ENCODE peak calls at places on chromosomes 6 and 20, in seven cellular contexts. R is transverse colon, D is heart right ventricle, A is omental fat pad, O is tibial artery, Q is endothelial cell, I is cardiac fibroblast. G is an unnamed sample.

GRCh38 chr20:2771631-2772080 is 28.8 kb downstream of the CPXM1 start:
- DNase-seq in R (no peak), D (no peak), A (no peak), O (no peak), Q (no peak), I (peak), G (no peak)

GRCh38 chr6:127015858-127016257 is 102.6 kb upstream of the RSPO3 start:
- DNase-seq in R (no peak), D (no peak), A (no peak), O (no peak), Q (no peak), I (no peak), G (no peak)

GRCh38 chr6:148530394-148530923 is 187.8 kb downstream of the SASH1 start:
- DNase-seq in R (no peak), D (no peak), A (no peak), O (no peak), Q (no peak), I (peak), G (peak)

GRCh38 chr20:5511930-5512329 is 195.2 kb upstream of the PROKR2 start:
- DNase-seq in R (no peak), D (no peak), A (no peak), O (no peak), Q (no peak), I (no peak), G (no peak)

GRCh38 chr6:15796844-15797243 is 134.0 kb upstream of the DTNBP1 start:
- DNase-seq in R (no peak), D (no peak), A (no peak), O (no peak), Q (no peak), I (no peak), G (no peak)

GRCh38 chr6:7313505-7314165 is 636 bp upstream of the SSR1 start:
- DNase-seq in R (no peak), D (no peak), A (no peak), O (no peak), Q (no peak), I (no peak), G (no peak)

GRCh38 chr6:108452725-108453195 is 108.0 kb upstream of the FOXO3 start:
- DNase-seq in R (no peak), D (no peak), A (no peak), O (no peak), Q (peak), I (peak), G (no peak)

GRCh38 chr6:72622094-72622540 is 253 bp downstream of the KCNQ5 start:
- DNase-seq in R (peak), D (peak), A (no peak), O (peak), Q (peak), I (peak), G (peak)

GRCh38 chr6:33828452-33828763 is 24.6 kb upstream of the MLN start:
- DNase-seq in R (no peak), D (no peak), A (no peak), O (no peak), Q (no peak), I (no peak), G (no peak)

GRCh38 chr20:23235173-23236027 is 115.2 kb upstream of the NXT1 start:
- DNase-seq in R (peak), D (peak), A (no peak), O (peak), Q (peak), I (peak), G (no peak)

GRCh38 chr6:27565839-27566779 is 93.2 kb upstream of the ZNF184 start:
- DNase-seq in R (no peak), D (no peak), A (no peak), O (no peak), Q (no peak), I (no peak), G (no peak)

GRCh38 chr20:1800777-1801176 is 94.4 kb upstream of the SIRPA start:
- DNase-seq in R (no peak), D (no peak), A (no peak), O (no peak), Q (no peak), I (peak), G (no peak)

GRCh38 chr6:18359237-18359885 is 27.8 kb upstream of the RNF144B start:
- DNase-seq in R (no peak), D (no peak), A (no peak), O (no peak), Q (no peak), I (no peak), G (no peak)

GRCh38 chr6:77620290-77620882 is 32.5 kb upstream of the MEI4 start:
- DNase-seq in R (no peak), D (no peak), A (no peak), O (no peak), Q (peak), I (peak), G (no peak)

GRCh38 chr6:11054722-11055121 is 10.6 kb upstream of the ELOVL2 start:
- DNase-seq in R (no peak), D (no peak), A (no peak), O (no peak), Q (no peak), I (peak), G (no peak)

GRCh38 chr6:100593522-100593921 is 128.8 kb upstream of the SIM1 start:
- DNase-seq in R (no peak), D (no peak), A (no peak), O (no peak), Q (no peak), I (no peak), G (no peak)

GRCh38 chr20:56955673-56956072 is 310.8 kb downstream of the BMP7 start:
- DNase-seq in R (no peak), D (no peak), A (no peak), O (no peak), Q (no peak), I (no peak), G (no peak)

GRCh38 chr20:36352843-36353553 is 46.9 kb downstream of the DLGAP4 start:
- DNase-seq in R (no peak), D (no peak), A (no peak), O (no peak), Q (no peak), I (no peak), G (no peak)

GRCh38 chr6:86030875-86031274 is 388.2 kb upstream of the SYNCRIP start:
- DNase-seq in R (no peak), D (no peak), A (no peak), O (no peak), Q (no peak), I (no peak), G (no peak)

GRCh38 chr20:32354592-32355416 is 3.3 kb upstream of the ASXL1 start:
- DNase-seq in R (no peak), D (no peak), A (no peak), O (no peak), Q (no peak), I (peak), G (no peak)

GRCh38 chr6:135226537-135226936 is 45.4 kb downstream of the MYB start:
- DNase-seq in R (no peak), D (no peak), A (no peak), O (no peak), Q (no peak), I (no peak), G (no peak)

GRCh38 chr6:113352029-113352801 is 504.9 kb upstream of the MARCKS start:
- DNase-seq in R (peak), D (no peak), A (no peak), O (no peak), Q (no peak), I (peak), G (no peak)

GRCh38 chr20:32893878-32894483 is 35.3 kb downstream of the EFCAB8 start:
- DNase-seq in R (no peak), D (peak), A (no peak), O (no peak), Q (peak), I (peak), G (no peak)

GRCh38 chr6:111338843-111339242 is 144.2 kb downstream of the REV3L start:
- DNase-seq in R (no peak), D (no peak), A (no peak), O (no peak), Q (no peak), I (no peak), G (no peak)

GRCh38 chr20:37161830-37162549 is 17.1 kb upstream of the RPN2 start:
- DNase-seq in R (no peak), D (no peak), A (no peak), O (no peak), Q (no peak), I (no peak), G (no peak)

GRCh38 chr20:57251344-57251743 is 15.1 kb downstream of the BMP7 start:
- DNase-seq in R (no peak), D (no peak), A (no peak), O (no peak), Q (no peak), I (no peak), G (no peak)

GRCh38 chr6:131084982-131085381 is 21.9 kb upstream of the EPB41L2 start:
- DNase-seq in R (no peak), D (no peak), A (no peak), O (no peak), Q (no peak), I (no peak), G (no peak)
- TF ChIP-seq CTCF in R (no peak), D (no peak), A (no peak), O (no peak), Q (no peak), I (no peak), G (no peak)

GRCh38 chr6:120056085-120056484 is 706.5 kb upstream of the MAN1A1 start:
- DNase-seq in R (no peak), D (no peak), A (no peak), O (no peak), Q (no peak), I (peak), G (no peak)
- TF ChIP-seq CTCF in R (peak), D (peak), A (no peak), O (no peak), Q (peak), I (peak), G (no peak)

DNA sequence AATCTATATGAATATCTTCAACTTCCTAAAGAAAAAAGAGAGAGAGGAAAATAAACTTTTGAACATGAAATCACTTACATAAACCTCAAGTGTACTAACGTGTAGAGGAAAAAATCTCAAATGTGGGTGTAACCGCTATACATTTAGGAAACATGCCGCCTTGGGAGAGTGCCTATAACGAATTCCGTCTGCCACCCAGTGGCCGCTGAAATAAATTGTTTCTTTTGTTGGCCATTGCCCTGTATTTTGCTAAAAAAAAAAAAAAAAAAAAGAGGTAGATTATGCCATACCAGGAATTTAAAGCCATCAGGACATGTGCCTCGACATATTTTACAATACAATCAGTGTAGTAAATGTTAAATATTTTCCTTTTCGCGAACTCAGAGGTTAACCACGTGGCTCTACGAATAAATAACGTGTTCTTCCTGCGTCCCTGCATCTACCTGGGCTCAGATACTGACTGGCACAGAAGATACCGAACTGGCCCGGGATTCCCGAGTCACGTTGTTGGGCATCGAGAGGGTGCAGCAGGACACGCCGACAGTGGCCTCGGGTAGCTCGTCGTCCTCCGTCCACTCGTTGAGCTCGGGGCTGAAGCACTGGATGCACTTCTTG is 14.3 kb downstream of the KLHL31 start:
- DNase-seq in R (peak), D (peak), A (no peak), O (peak), Q (peak), I (peak), G (no peak)
- TF ChIP-seq CTCF in R (peak), D (peak), A (no peak), O (peak), Q (peak), I (peak), G (no peak)

DNA sequence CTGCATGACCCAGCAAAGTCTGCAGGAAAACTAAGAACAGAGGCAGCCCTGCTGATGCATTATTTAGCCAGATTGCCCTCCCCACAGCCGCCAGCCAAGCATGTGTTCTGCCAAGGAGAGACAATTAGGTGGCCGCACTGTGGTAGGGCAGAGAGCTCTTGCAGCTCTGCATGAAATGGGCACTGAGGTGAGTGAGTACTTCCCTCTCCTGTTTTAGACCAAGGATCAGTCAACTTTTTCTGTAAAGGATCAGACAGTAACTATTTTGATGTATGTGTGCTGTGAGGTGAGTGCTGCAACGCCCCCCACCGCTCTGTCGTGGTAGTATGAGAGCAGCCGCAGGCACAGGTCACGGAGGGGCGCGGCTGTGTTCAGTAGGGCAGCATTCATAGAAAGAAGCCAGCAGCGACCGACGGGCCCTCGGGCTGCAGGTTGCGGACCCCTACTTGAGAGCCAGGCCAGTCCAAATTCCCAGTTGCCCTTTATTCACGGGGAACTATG is 23.8 kb upstream of the FAM50B start:
- DNase-seq in R (no peak), D (peak), A (peak), O (peak), Q (peak), I (peak), G (no peak)
- TF ChIP-seq CTCF in R (no peak), D (peak), A (no peak), O (peak), Q (no peak), I (peak), G (peak)